ENCODE peak calls at places on chromosomes 4 and X, in five cellular contexts. E, P, N, Z and C are unnamed samples.

GRCh38 chr4:119861731-119862130 is 204.9 kb downstream of the MAD2L1 start:
- DNase-seq in E (no peak), P (no peak), Z (no peak), N (no peak), C (no peak)

GRCh38 chr4:3407171-3407771 is 34.5 kb upstream of the HGFAC start:
- DNase-seq in P (no peak), Z (no peak), N (no peak), E (peak; percentile 35), C (no peak)

GRCh38 chr4:120850048-120850599 is 72.4 kb downstream of the PRDM5 start:
- DNase-seq in E (no peak), N (no peak), P (no peak), Z (no peak), C (peak; percentile 41)

GRCh38 chrX:18654873-18655836 is 16.8 kb downstream of the RS1 start:
- DNase-seq in N (no peak), E (no peak), P (no peak), Z (no peak), C (no peak)

GRCh38 chrX:130628522-130628921 is 226.7 kb downstream of the RBMX2 start:
- DNase-seq in E (no peak), Z (no peak), P (no peak), N (no peak), C (no peak)

GRCh38 chrX:55057691-55058249 is 17.1 kb upstream of the PAGE2B start:
- DNase-seq in P (peak; percentile 33), E (no peak), Z (peak; percentile 30), N (peak; percentile 22), C (peak; percentile 3)

GRCh38 chr4:26248647-26249046 is 72.2 kb upstream of the RBPJ start:
- DNase-seq in E (peak; percentile 81), Z (no peak), N (no peak), P (no peak), C (no peak)

GRCh38 chr4:132493476-132493875 is 655.6 kb upstream of the PCDH10 start:
- DNase-seq in P (no peak), Z (no peak), N (no peak), E (no peak), C (no peak)

GRCh38 chr4:16588170-16588569 is 310.3 kb downstream of the LDB2 start:
- DNase-seq in N (no peak), Z (no peak), E (no peak), P (no peak), C (no peak)

GRCh38 chrX:132539611-132540010 is 50.8 kb upstream of the MBNL3 start:
- DNase-seq in E (no peak), Z (no peak), N (no peak), P (no peak), C (no peak)

GRCh38 chr4:148315049-148315448 is 127.2 kb downstream of the NR3C2 start:
- DNase-seq in N (no peak), E (no peak), Z (no peak), P (no peak), C (no peak)

GRCh38 chr4:166324321-166324720 is 451.3 kb downstream of the TLL1 start:
- DNase-seq in N (peak; percentile 35), Z (no peak), E (no peak), P (no peak), C (peak; percentile 22)

GRCh38 chrX:54776987-54777672 is 20.9 kb downstream of the ITIH6 start:
- DNase-seq in N (no peak), Z (no peak), E (no peak), P (no peak), C (no peak)

GRCh38 chr4:3530663-3531254 is 1.5 kb downstream of the LRPAP1 start:
- DNase-seq in N (no peak), E (peak; percentile 65), Z (no peak), P (no peak), C (no peak)

GRCh38 chr4:126023946-126024345 is 709.2 kb downstream of the FAT4 start:
- DNase-seq in Z (no peak), N (no peak), E (no peak), P (no peak), C (no peak)

GRCh38 chrX:120111611-120112010 is 4.1 kb downstream of the RHOXF1 start:
- DNase-seq in P (no peak), E (no peak), Z (no peak), N (no peak), C (no peak)

GRCh38 chrX:31269914-31270313 is 198.1 kb upstream of the FTHL17 start:
- DNase-seq in Z (no peak), E (no peak), N (no peak), P (no peak), C (no peak)

GRCh38 chr4:89364559-89364958 is 57.0 kb upstream of the GPRIN3 start:
- DNase-seq in N (no peak), Z (no peak), P (no peak), E (no peak), C (no peak)

GRCh38 chr4:138007572-138007971 is 234.6 kb downstream of the SLC7A11 start:
- DNase-seq in E (no peak), N (no peak), P (no peak), Z (no peak), C (no peak)

GRCh38 chr4:123871351-123871750 is 474.8 kb downstream of the SPRY1 start:
- DNase-seq in Z (no peak), P (no peak), E (no peak), N (peak; percentile 53), C (no peak)

GRCh38 chr4:12411072-12411471 is 982.4 kb upstream of the HS3ST1 start:
- DNase-seq in P (no peak), N (no peak), E (no peak), Z (no peak), C (no peak)

GRCh38 chr4:108172231-108172779 is 3.6 kb upstream of the LEF1 start:
- DNase-seq in P (peak; percentile 28), Z (peak; percentile 71), E (no peak), N (peak; percentile 72), C (no peak)

GRCh38 chrX:107167163-107167921 is 38.9 kb downstream of the NUP62CL start:
- DNase-seq in N (no peak), E (no peak), P (no peak), Z (no peak), C (no peak)

GRCh38 chr4:7850489-7850888 is 89.2 kb downstream of the AFAP1 start:
- DNase-seq in P (no peak), N (no peak), E (peak; percentile 48), Z (no peak), C (no peak)
- TF ChIP-seq CTCF in P (no peak), N (no peak), E (no peak), Z (no peak), C (peak; percentile 32)

GRCh38 chr4:32460972-32461371 is 1740.8 kb downstream of the PCDH7 start:
- DNase-seq in Z (no peak), P (no peak), N (no peak), E (no peak), C (no peak)

GRCh38 chr4:32462944-32463343 is 1742.8 kb downstream of the PCDH7 start:
- DNase-seq in E (no peak), P (no peak), Z (no peak), N (no peak), C (no peak)
- TF ChIP-seq CTCF in E (no peak), P (no peak), Z (no peak), N (peak; percentile 47), C (peak; percentile 42)

GRCh38 chr4:152172146-152172545 is 363.7 kb downstream of the FBXW7 start:
- DNase-seq in N (no peak), E (no peak), P (no peak), Z (no peak), C (no peak)

GRCh38 chr4:152171556-152171955 is 364.3 kb downstream of the FBXW7 start:
- DNase-seq in E (no peak), P (no peak), N (no peak), Z (no peak), C (no peak)

GRCh38 chr4:152166567-152166966 is 369.3 kb downstream of the FBXW7 start:
- DNase-seq in E (no peak), Z (no peak), P (no peak), N (peak; percentile 79), C (no peak)

GRCh38 chr4:152169666-152170065 is 366.2 kb downstream of the FBXW7 start:
- DNase-seq in N (no peak), E (no peak), Z (no peak), P (no peak), C (no peak)

DNA sequence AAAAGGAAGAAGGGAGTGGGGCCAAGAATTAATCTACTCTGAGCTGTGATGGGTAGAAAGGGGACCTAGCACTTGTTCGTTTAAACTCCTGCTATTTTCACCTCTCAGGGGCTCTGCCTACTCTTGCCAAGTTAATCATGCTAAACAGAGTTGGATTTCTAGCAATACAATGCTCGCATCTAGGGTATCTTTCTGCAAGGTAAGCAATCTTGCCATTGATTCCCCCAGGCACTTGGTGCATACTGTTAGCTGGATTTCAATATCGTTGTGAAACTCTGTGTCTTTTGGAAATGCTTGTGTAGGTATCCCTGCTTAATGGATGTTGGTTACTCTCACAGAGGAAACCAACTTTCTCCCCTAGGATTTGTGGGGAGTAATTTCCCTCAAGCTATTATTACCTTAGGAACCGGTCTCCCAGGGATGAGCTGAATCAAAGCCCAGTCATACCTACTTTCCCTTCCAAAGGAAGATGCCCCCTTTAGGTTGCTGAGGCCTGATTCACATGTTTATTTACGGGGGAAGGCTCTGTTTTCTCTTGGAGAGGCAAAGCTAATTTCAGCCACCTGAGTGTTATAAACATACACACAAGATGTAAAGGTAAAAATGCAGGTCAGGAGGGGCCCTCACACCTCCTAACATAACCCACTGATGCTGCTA is 366.8 kb downstream of the FBXW7 start:
- DNase-seq in E (no peak), N (no peak), P (no peak), Z (no peak), C (no peak)
- TF ChIP-seq CTCF in E (no peak), N (no peak), P (no peak), Z (no peak), C (no peak)

GRCh38 chr4:13933163-13933562 is 305.6 kb upstream of the BOD1L1 start:
- DNase-seq in Z (no peak), E (no peak), P (no peak), N (no peak), C (peak; percentile 61)
- TF ChIP-seq CTCF in Z (no peak), E (no peak), P (no peak), N (no peak), C (peak; percentile 68)

DNA sequence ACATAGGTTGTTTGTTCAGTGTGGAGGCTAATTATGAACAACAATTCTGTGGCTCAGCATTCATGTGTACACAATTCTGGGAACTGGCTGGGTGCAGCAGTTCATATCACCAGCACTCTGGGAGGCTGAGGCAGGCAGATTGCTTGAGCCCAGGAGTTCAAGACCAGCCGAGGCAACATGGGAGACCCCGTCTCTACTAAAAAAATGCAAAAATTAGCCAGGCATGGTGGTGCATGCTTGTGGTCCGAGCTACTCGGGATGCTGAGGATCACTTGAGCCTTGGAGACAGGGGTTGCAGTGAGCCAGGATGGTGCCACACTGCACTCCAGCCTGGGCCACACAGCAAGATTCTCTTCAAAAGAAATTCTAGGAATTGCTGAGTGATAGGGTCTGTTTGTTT is 4.5 kb upstream of the PPP2R2C start:
- DNase-seq in N (no peak), E (peak; percentile 30), Z (no peak), P (no peak), C (no peak)
- TF ChIP-seq CTCF in N (no peak), E (no peak), Z (no peak), P (no peak), C (no peak)